ENCODE peak calls at places on chromosomes 5 and 9, in nine cellular contexts. One of them, this sample, is unnamed.

GRCh38 chr9:97629136-97629535 is 4.0 kb downstream of the TSTD2 start:
- DNase-seq in activated T-cell treated with anti-CD3 and anti-CD28 coated beads for 4 hours: no peak
- DNase-seq in psoas muscle: no peak
- DNase-seq in activated T-helper 1 cell treated with anti-CD3 and anti-CD28 coated beads, Interleukin-2, amount 50 U/mL, for 16 hours: no peak
- DNase-seq in A172: no peak
- DNase-seq in Calu3: no peak
- DNase-seq in neural progenitor cell: no peak
- DNase-seq in stomach: no peak
- DNase-seq in mucosa of descending colon: no peak
- DNase-seq in this sample: no peak

GRCh38 chr5:79756102-79756501 is 66.5 kb downstream of the CMYA5 start:
- DNase-seq in activated T-cell treated with anti-CD3 and anti-CD28 coated beads for 4 hours: no peak
- DNase-seq in psoas muscle: no peak
- DNase-seq in activated T-helper 1 cell treated with anti-CD3 and anti-CD28 coated beads, Interleukin-2, amount 50 U/mL, for 16 hours: no peak
- DNase-seq in A172: no peak
- DNase-seq in Calu3: no peak
- DNase-seq in neural progenitor cell: no peak
- DNase-seq in stomach: no peak
- DNase-seq in mucosa of descending colon: no peak
- DNase-seq in this sample: no peak

GRCh38 chr5:142652563-142652962 is 33.3 kb downstream of the FGF1 start:
- DNase-seq in activated T-cell treated with anti-CD3 and anti-CD28 coated beads for 4 hours: no peak
- DNase-seq in psoas muscle: no peak
- DNase-seq in activated T-helper 1 cell treated with anti-CD3 and anti-CD28 coated beads, Interleukin-2, amount 50 U/mL, for 16 hours: no peak
- DNase-seq in A172: no peak
- DNase-seq in Calu3: no peak
- DNase-seq in neural progenitor cell: no peak
- DNase-seq in stomach: no peak
- DNase-seq in mucosa of descending colon: no peak
- DNase-seq in this sample: no peak

GRCh38 chr9:104682642-104683041 is 11.7 kb upstream of the OR13D1 start:
- DNase-seq in activated T-cell treated with anti-CD3 and anti-CD28 coated beads for 4 hours: no peak
- DNase-seq in psoas muscle: no peak
- DNase-seq in activated T-helper 1 cell treated with anti-CD3 and anti-CD28 coated beads, Interleukin-2, amount 50 U/mL, for 16 hours: no peak
- DNase-seq in A172: peak
- DNase-seq in Calu3: peak
- DNase-seq in neural progenitor cell: peak
- DNase-seq in stomach: no peak
- DNase-seq in mucosa of descending colon: no peak
- DNase-seq in this sample: no peak

GRCh38 chr9:74458832-74459231 is 38.3 kb upstream of the RORB start:
- DNase-seq in activated T-cell treated with anti-CD3 and anti-CD28 coated beads for 4 hours: no peak
- DNase-seq in psoas muscle: no peak
- DNase-seq in activated T-helper 1 cell treated with anti-CD3 and anti-CD28 coated beads, Interleukin-2, amount 50 U/mL, for 16 hours: no peak
- DNase-seq in A172: no peak
- DNase-seq in Calu3: no peak
- DNase-seq in neural progenitor cell: no peak
- DNase-seq in stomach: no peak
- DNase-seq in mucosa of descending colon: no peak
- DNase-seq in this sample: no peak

GRCh38 chr5:25091917-25092316 is 447.1 kb upstream of the CDH10 start:
- DNase-seq in activated T-cell treated with anti-CD3 and anti-CD28 coated beads for 4 hours: no peak
- DNase-seq in psoas muscle: no peak
- DNase-seq in activated T-helper 1 cell treated with anti-CD3 and anti-CD28 coated beads, Interleukin-2, amount 50 U/mL, for 16 hours: no peak
- DNase-seq in A172: peak
- DNase-seq in Calu3: no peak
- DNase-seq in neural progenitor cell: no peak
- DNase-seq in stomach: no peak
- DNase-seq in mucosa of descending colon: no peak
- DNase-seq in this sample: no peak

GRCh38 chr9:130426883-130427282 is 17.9 kb upstream of the ASS1 start:
- DNase-seq in activated T-cell treated with anti-CD3 and anti-CD28 coated beads for 4 hours: no peak
- DNase-seq in psoas muscle: peak
- DNase-seq in activated T-helper 1 cell treated with anti-CD3 and anti-CD28 coated beads, Interleukin-2, amount 50 U/mL, for 16 hours: no peak
- DNase-seq in A172: peak
- DNase-seq in Calu3: peak
- DNase-seq in neural progenitor cell: no peak
- DNase-seq in stomach: no peak
- DNase-seq in mucosa of descending colon: peak
- DNase-seq in this sample: no peak

GRCh38 chr5:171830686-171831085 is 45.1 kb downstream of the SMIM23 start:
- DNase-seq in activated T-cell treated with anti-CD3 and anti-CD28 coated beads for 4 hours: no peak
- DNase-seq in psoas muscle: no peak
- DNase-seq in activated T-helper 1 cell treated with anti-CD3 and anti-CD28 coated beads, Interleukin-2, amount 50 U/mL, for 16 hours: no peak
- DNase-seq in A172: no peak
- DNase-seq in Calu3: no peak
- DNase-seq in neural progenitor cell: no peak
- DNase-seq in stomach: no peak
- DNase-seq in mucosa of descending colon: no peak
- DNase-seq in this sample: no peak

GRCh38 chr5:1032551-1033027 is 24.0 kb downstream of the NKD2 start:
- DNase-seq in activated T-cell treated with anti-CD3 and anti-CD28 coated beads for 4 hours: no peak
- DNase-seq in psoas muscle: no peak
- DNase-seq in activated T-helper 1 cell treated with anti-CD3 and anti-CD28 coated beads, Interleukin-2, amount 50 U/mL, for 16 hours: no peak
- DNase-seq in A172: no peak
- DNase-seq in Calu3: no peak
- DNase-seq in neural progenitor cell: no peak
- DNase-seq in stomach: no peak
- DNase-seq in mucosa of descending colon: no peak
- DNase-seq in this sample: no peak

GRCh38 chr5:154740483-154740882 is 14.7 kb upstream of the LARP1 start:
- DNase-seq in activated T-cell treated with anti-CD3 and anti-CD28 coated beads for 4 hours: no peak
- DNase-seq in psoas muscle: peak
- DNase-seq in activated T-helper 1 cell treated with anti-CD3 and anti-CD28 coated beads, Interleukin-2, amount 50 U/mL, for 16 hours: no peak
- DNase-seq in A172: no peak
- DNase-seq in Calu3: no peak
- DNase-seq in neural progenitor cell: peak
- DNase-seq in stomach: peak
- DNase-seq in mucosa of descending colon: no peak
- DNase-seq in this sample: no peak

GRCh38 chr5:88954511-88954910 is 71.5 kb upstream of the MEF2C start:
- DNase-seq in activated T-cell treated with anti-CD3 and anti-CD28 coated beads for 4 hours: no peak
- DNase-seq in psoas muscle: no peak
- DNase-seq in activated T-helper 1 cell treated with anti-CD3 and anti-CD28 coated beads, Interleukin-2, amount 50 U/mL, for 16 hours: no peak
- DNase-seq in A172: peak
- DNase-seq in Calu3: no peak
- DNase-seq in neural progenitor cell: no peak
- DNase-seq in stomach: no peak
- DNase-seq in mucosa of descending colon: no peak
- DNase-seq in this sample: no peak

GRCh38 chr5:141192110-141192725 is at the start of gene PCDHB10:
- DNase-seq in activated T-cell treated with anti-CD3 and anti-CD28 coated beads for 4 hours: no peak
- DNase-seq in psoas muscle: no peak
- DNase-seq in activated T-helper 1 cell treated with anti-CD3 and anti-CD28 coated beads, Interleukin-2, amount 50 U/mL, for 16 hours: no peak
- DNase-seq in A172: peak
- DNase-seq in Calu3: peak
- DNase-seq in neural progenitor cell: peak
- DNase-seq in stomach: no peak
- DNase-seq in mucosa of descending colon: peak
- DNase-seq in this sample: no peak

GRCh38 chr5:52743970-52744369 is 43.7 kb upstream of the ITGA1 start:
- DNase-seq in activated T-cell treated with anti-CD3 and anti-CD28 coated beads for 4 hours: peak
- DNase-seq in psoas muscle: no peak
- DNase-seq in activated T-helper 1 cell treated with anti-CD3 and anti-CD28 coated beads, Interleukin-2, amount 50 U/mL, for 16 hours: peak
- DNase-seq in A172: no peak
- DNase-seq in Calu3: no peak
- DNase-seq in neural progenitor cell: no peak
- DNase-seq in stomach: no peak
- DNase-seq in mucosa of descending colon: peak
- DNase-seq in this sample: no peak

GRCh38 chr5:31751620-31752019 is 112.7 kb downstream of the PDZD2 start:
- DNase-seq in activated T-cell treated with anti-CD3 and anti-CD28 coated beads for 4 hours: no peak
- DNase-seq in psoas muscle: no peak
- DNase-seq in activated T-helper 1 cell treated with anti-CD3 and anti-CD28 coated beads, Interleukin-2, amount 50 U/mL, for 16 hours: no peak
- DNase-seq in A172: no peak
- DNase-seq in Calu3: no peak
- DNase-seq in neural progenitor cell: no peak
- DNase-seq in stomach: no peak
- DNase-seq in mucosa of descending colon: no peak
- DNase-seq in this sample: no peak

GRCh38 chr5:25713259-25713658 is 1068.5 kb upstream of the CDH10 start:
- DNase-seq in activated T-cell treated with anti-CD3 and anti-CD28 coated beads for 4 hours: no peak
- DNase-seq in psoas muscle: no peak
- DNase-seq in activated T-helper 1 cell treated with anti-CD3 and anti-CD28 coated beads, Interleukin-2, amount 50 U/mL, for 16 hours: no peak
- DNase-seq in A172: peak
- DNase-seq in Calu3: no peak
- DNase-seq in neural progenitor cell: peak
- DNase-seq in stomach: no peak
- DNase-seq in mucosa of descending colon: no peak
- DNase-seq in this sample: no peak

GRCh38 chr9:89013660-89014059 is 22.4 kb downstream of the S1PR3 start:
- DNase-seq in activated T-cell treated with anti-CD3 and anti-CD28 coated beads for 4 hours: no peak
- DNase-seq in psoas muscle: no peak
- DNase-seq in activated T-helper 1 cell treated with anti-CD3 and anti-CD28 coated beads, Interleukin-2, amount 50 U/mL, for 16 hours: no peak
- DNase-seq in A172: no peak
- DNase-seq in Calu3: no peak
- DNase-seq in neural progenitor cell: no peak
- DNase-seq in stomach: no peak
- DNase-seq in mucosa of descending colon: no peak
- DNase-seq in this sample: no peak

GRCh38 chr9:120358877-120359276 is 221.1 kb downstream of the CDK5RAP2 start:
- DNase-seq in activated T-cell treated with anti-CD3 and anti-CD28 coated beads for 4 hours: no peak
- DNase-seq in psoas muscle: no peak
- DNase-seq in activated T-helper 1 cell treated with anti-CD3 and anti-CD28 coated beads, Interleukin-2, amount 50 U/mL, for 16 hours: no peak
- DNase-seq in A172: no peak
- DNase-seq in Calu3: no peak
- DNase-seq in neural progenitor cell: peak
- DNase-seq in stomach: no peak
- DNase-seq in mucosa of descending colon: no peak
- DNase-seq in this sample: no peak

GRCh38 chr5:30436718-30437117 is 756.8 kb upstream of the CDH6 start:
- DNase-seq in activated T-cell treated with anti-CD3 and anti-CD28 coated beads for 4 hours: no peak
- DNase-seq in psoas muscle: no peak
- DNase-seq in activated T-helper 1 cell treated with anti-CD3 and anti-CD28 coated beads, Interleukin-2, amount 50 U/mL, for 16 hours: no peak
- DNase-seq in A172: no peak
- DNase-seq in Calu3: no peak
- DNase-seq in neural progenitor cell: no peak
- DNase-seq in stomach: no peak
- DNase-seq in mucosa of descending colon: no peak
- DNase-seq in this sample: no peak

GRCh38 chr5:94761786-94762185 is 143.3 kb downstream of the SLF1 start:
- DNase-seq in activated T-cell treated with anti-CD3 and anti-CD28 coated beads for 4 hours: no peak
- DNase-seq in psoas muscle: no peak
- DNase-seq in activated T-helper 1 cell treated with anti-CD3 and anti-CD28 coated beads, Interleukin-2, amount 50 U/mL, for 16 hours: no peak
- DNase-seq in A172: no peak
- DNase-seq in Calu3: no peak
- DNase-seq in neural progenitor cell: no peak
- DNase-seq in stomach: no peak
- DNase-seq in mucosa of descending colon: no peak
- DNase-seq in this sample: no peak

GRCh38 chr5:14735944-14736343 is 71.4 kb downstream of the OTULIN start:
- DNase-seq in activated T-cell treated with anti-CD3 and anti-CD28 coated beads for 4 hours: no peak
- DNase-seq in psoas muscle: no peak
- DNase-seq in activated T-helper 1 cell treated with anti-CD3 and anti-CD28 coated beads, Interleukin-2, amount 50 U/mL, for 16 hours: no peak
- DNase-seq in A172: no peak
- DNase-seq in Calu3: no peak
- DNase-seq in neural progenitor cell: no peak
- DNase-seq in stomach: no peak
- DNase-seq in mucosa of descending colon: peak
- DNase-seq in this sample: no peak

GRCh38 chr9:104494808-104495207 is 9.3 kb upstream of the OR13F1 start:
- DNase-seq in activated T-cell treated with anti-CD3 and anti-CD28 coated beads for 4 hours: no peak
- DNase-seq in psoas muscle: no peak
- DNase-seq in activated T-helper 1 cell treated with anti-CD3 and anti-CD28 coated beads, Interleukin-2, amount 50 U/mL, for 16 hours: no peak
- DNase-seq in A172: peak
- DNase-seq in Calu3: no peak
- DNase-seq in neural progenitor cell: peak
- DNase-seq in stomach: no peak
- DNase-seq in mucosa of descending colon: no peak
- DNase-seq in this sample: no peak

GRCh38 chr9:100315561-100315960 is 37.2 kb downstream of the TEX10 start:
- DNase-seq in activated T-cell treated with anti-CD3 and anti-CD28 coated beads for 4 hours: no peak
- DNase-seq in psoas muscle: no peak
- DNase-seq in activated T-helper 1 cell treated with anti-CD3 and anti-CD28 coated beads, Interleukin-2, amount 50 U/mL, for 16 hours: no peak
- DNase-seq in A172: no peak
- DNase-seq in Calu3: no peak
- DNase-seq in neural progenitor cell: no peak
- DNase-seq in stomach: no peak
- DNase-seq in mucosa of descending colon: no peak
- DNase-seq in this sample: no peak

GRCh38 chr9:111961011-111961410 is 64.4 kb downstream of the UGCG start:
- DNase-seq in activated T-cell treated with anti-CD3 and anti-CD28 coated beads for 4 hours: no peak
- DNase-seq in psoas muscle: no peak
- DNase-seq in activated T-helper 1 cell treated with anti-CD3 and anti-CD28 coated beads, Interleukin-2, amount 50 U/mL, for 16 hours: no peak
- DNase-seq in A172: peak
- DNase-seq in Calu3: no peak
- DNase-seq in neural progenitor cell: no peak
- DNase-seq in stomach: no peak
- DNase-seq in mucosa of descending colon: no peak
- DNase-seq in this sample: no peak

GRCh38 chr9:99828054-99828416 is 6.3 kb downstream of the NR4A3 start:
- DNase-seq in activated T-cell treated with anti-CD3 and anti-CD28 coated beads for 4 hours: no peak
- DNase-seq in psoas muscle: no peak
- DNase-seq in activated T-helper 1 cell treated with anti-CD3 and anti-CD28 coated beads, Interleukin-2, amount 50 U/mL, for 16 hours: no peak
- DNase-seq in A172: no peak
- DNase-seq in Calu3: no peak
- DNase-seq in neural progenitor cell: peak
- DNase-seq in stomach: no peak
- DNase-seq in mucosa of descending colon: no peak
- DNase-seq in this sample: no peak

GRCh38 chr5:76458492-76458863 is 55.4 kb downstream of the IQGAP2 start:
- DNase-seq in activated T-cell treated with anti-CD3 and anti-CD28 coated beads for 4 hours: no peak
- DNase-seq in psoas muscle: no peak
- DNase-seq in activated T-helper 1 cell treated with anti-CD3 and anti-CD28 coated beads, Interleukin-2, amount 50 U/mL, for 16 hours: no peak
- DNase-seq in A172: no peak
- DNase-seq in Calu3: no peak
- DNase-seq in neural progenitor cell: no peak
- DNase-seq in stomach: no peak
- DNase-seq in mucosa of descending colon: no peak
- DNase-seq in this sample: no peak

GRCh38 chr5:10539685-10539998 is 24.2 kb upstream of the ANKRD33B start:
- DNase-seq in activated T-cell treated with anti-CD3 and anti-CD28 coated beads for 4 hours: no peak
- DNase-seq in psoas muscle: no peak
- DNase-seq in activated T-helper 1 cell treated with anti-CD3 and anti-CD28 coated beads, Interleukin-2, amount 50 U/mL, for 16 hours: no peak
- DNase-seq in A172: peak
- DNase-seq in Calu3: no peak
- DNase-seq in neural progenitor cell: no peak
- DNase-seq in stomach: no peak
- DNase-seq in mucosa of descending colon: no peak
- DNase-seq in this sample: no peak